ENCODE peak calls at places on chromosome 7, in five cellular contexts. N is NCI-H1092, K is epithelial cell of proximal tubule, E is neuronal stem cell, F is nucleus accumbens. D is an unnamed sample.

GRCh38 chr7:73451780-73452398 is 18.3 kb downstream of the FZD9 start:
- DNase-seq in N (peak), K (peak), E (peak), F (no peak), D (no peak)

GRCh38 chr7:108808556-108808955 is 238.9 kb downstream of the DNAJB9 start:
- DNase-seq in N (no peak), K (peak), E (no peak), F (no peak), D (no peak)

GRCh38 chr7:131288446-131288845 is 39.2 kb upstream of the MKLN1 start:
- DNase-seq in N (no peak), K (no peak), E (no peak), F (no peak), D (no peak)

GRCh38 chr7:17185690-17186070 is 112.8 kb upstream of the AHR start:
- DNase-seq in N (no peak), K (no peak), E (no peak), F (no peak), D (no peak)

GRCh38 chr7:131878777-131879176 is 322.3 kb upstream of the PODXL start:
- DNase-seq in N (no peak), K (no peak), E (no peak), F (no peak), D (no peak)

GRCh38 chr7:50837965-50838364 is 55.3 kb upstream of the GRB10 start:
- DNase-seq in N (no peak), K (no peak), E (no peak), F (no peak), D (no peak)

GRCh38 chr7:131105803-131106680 is 221.6 kb upstream of the MKLN1 start:
- DNase-seq in N (peak), K (no peak), E (peak), F (peak), D (no peak)

GRCh38 chr7:73652541-73652949 is 15.1 kb upstream of the VPS37D start:
- DNase-seq in N (no peak), K (no peak), E (no peak), F (no peak), D (no peak)

GRCh38 chr7:94577357-94577756 is 67.7 kb downstream of the CASD1 start:
- DNase-seq in N (no peak), K (no peak), E (no peak), F (no peak), D (no peak)

GRCh38 chr7:130995252-130996081 is 261.5 kb upstream of the KLF14 start:
- DNase-seq in N (no peak), K (no peak), E (no peak), F (no peak), D (no peak)

GRCh38 chr7:80923211-80923612 is 4.4 kb upstream of the SEMA3C start:
- DNase-seq in N (peak), K (no peak), E (no peak), F (no peak), D (no peak)

GRCh38 chr7:81140775-81141174 is 221.9 kb upstream of the SEMA3C start:
- DNase-seq in N (no peak), K (no peak), E (no peak), F (no peak), D (no peak)

GRCh38 chr7:112985377-112985987 is 101.1 kb downstream of the GPR85 start:
- DNase-seq in N (no peak), K (no peak), E (no peak), F (no peak), D (no peak)

GRCh38 chr7:12872487-12872886 is 185.1 kb downstream of the ARL4A start:
- DNase-seq in N (no peak), K (no peak), E (no peak), F (no peak), D (no peak)

GRCh38 chr7:150332852-150333635 is 8.4 kb downstream of the RARRES2 start:
- DNase-seq in N (no peak), K (no peak), E (no peak), F (no peak), D (no peak)

GRCh38 chr7:105806592-105807266 is 69.7 kb downstream of the ATXN7L1 start:
- DNase-seq in N (no peak), K (no peak), E (no peak), F (no peak), D (peak)

GRCh38 chr7:114522081-114522480 is 107.5 kb downstream of the FOXP2 start:
- DNase-seq in N (no peak), K (no peak), E (no peak), F (no peak), D (no peak)

GRCh38 chr7:128705891-128706333 is 33.2 kb upstream of the CALU start:
- DNase-seq in N (no peak), K (no peak), E (no peak), F (no peak), D (no peak)

GRCh38 chr7:66281678-66282593 is 76.8 kb downstream of the TPST1 start:
- DNase-seq in N (no peak), K (peak), E (no peak), F (peak), D (peak)

GRCh38 chr7:32891046-32891799 is at the start of gene KBTBD2:
- DNase-seq in N (peak), K (no peak), E (peak), F (peak), D (no peak)

GRCh38 chr7:76282344-76283253 is 19.9 kb upstream of the HSPB1 start:
- DNase-seq in N (no peak), K (no peak), E (no peak), F (no peak), D (no peak)

GRCh38 chr7:45659496-45660139 is 85.5 kb downstream of the ADCY1 start:
- DNase-seq in N (no peak), K (no peak), E (no peak), F (no peak), D (no peak)

GRCh38 chr7:20581956-20582355 is 33.5 kb upstream of the ABCB5 start:
- DNase-seq in N (no peak), K (no peak), E (no peak), F (no peak), D (no peak)

D was measured in kidney epithelial cell.